ENCODE peak calls at places on chromosomes 11 and 22, in four cellular contexts. One of them, this sample, is unnamed. For H3K4me1, the result is how much of the 10 kb centered on the place peaks cover.

GRCh38 chr11:58276151-58276550 is 8.1 kb upstream of the OR10W1 start:
- DNase-seq in thoracic aorta: no peak
- DNase-seq in body of pancreas: no peak
- DNase-seq in cardiac muscle cell: no peak
- DNase-seq in this sample: no peak

GRCh38 chr11:117928818-117929567 is at the start of gene TMPRSS13:
- DNase-seq in thoracic aorta: no peak
- DNase-seq in body of pancreas: peak
- DNase-seq in cardiac muscle cell: no peak
- DNase-seq in this sample: no peak

GRCh38 chr11:66050581-66051231 is 1.5 kb upstream of the SF3B2 start:
- DNase-seq in thoracic aorta: no peak
- DNase-seq in body of pancreas: no peak
- DNase-seq in cardiac muscle cell: no peak
- DNase-seq in this sample: no peak

GRCh38 chr11:44726278-44727113 is at the start of gene TSPAN18:
- DNase-seq in thoracic aorta: no peak
- DNase-seq in body of pancreas: peak
- DNase-seq in cardiac muscle cell: no peak
- DNase-seq in this sample: no peak

GRCh38 chr11:4522339-4522738 is 22.7 kb upstream of the OR52M1 start:
- DNase-seq in thoracic aorta: no peak
- DNase-seq in body of pancreas: no peak
- DNase-seq in cardiac muscle cell: no peak
- DNase-seq in this sample: no peak

GRCh38 chr11:103529217-103529684 is 420.0 kb downstream of the DYNC2H1 start:
- DNase-seq in thoracic aorta: no peak
- DNase-seq in body of pancreas: no peak
- DNase-seq in cardiac muscle cell: peak
- DNase-seq in this sample: no peak

GRCh38 chr11:37390566-37390965 is 792.5 kb upstream of the RAG2 start:
- DNase-seq in thoracic aorta: no peak
- DNase-seq in body of pancreas: no peak
- DNase-seq in cardiac muscle cell: no peak
- DNase-seq in this sample: no peak

GRCh38 chr11:132792341-132793140 is 739.8 kb downstream of the OPCML start:
- DNase-seq in thoracic aorta: no peak
- DNase-seq in body of pancreas: no peak
- DNase-seq in cardiac muscle cell: no peak
- DNase-seq in this sample: no peak

GRCh38 chr11:10927533-10927932 is 69.7 kb upstream of the ZBED5 start:
- DNase-seq in thoracic aorta: no peak
- DNase-seq in body of pancreas: no peak
- DNase-seq in cardiac muscle cell: no peak
- DNase-seq in this sample: no peak

GRCh38 chr11:82631722-82632630 is 101.7 kb downstream of the FAM181B start:
- DNase-seq in thoracic aorta: no peak
- DNase-seq in body of pancreas: no peak
- DNase-seq in cardiac muscle cell: no peak
- DNase-seq in this sample: no peak

GRCh38 chr22:36796629-36797175 is 20.1 kb downstream of the PVALB start:
- DNase-seq in thoracic aorta: no peak
- DNase-seq in body of pancreas: no peak
- DNase-seq in cardiac muscle cell: no peak
- DNase-seq in this sample: no peak

GRCh38 chr22:43293259-43293658 is 49.9 kb downstream of the SCUBE1 start:
- DNase-seq in thoracic aorta: no peak
- DNase-seq in body of pancreas: no peak
- DNase-seq in cardiac muscle cell: no peak
- DNase-seq in this sample: no peak

GRCh38 chr22:45630436-45630835 is 41.2 kb upstream of the ATXN10 start:
- DNase-seq in thoracic aorta: no peak
- DNase-seq in body of pancreas: no peak
- DNase-seq in cardiac muscle cell: no peak
- DNase-seq in this sample: no peak

GRCh38 chr22:37403267-37403960 is 23.9 kb downstream of the ELFN2 start:
- DNase-seq in thoracic aorta: no peak
- DNase-seq in body of pancreas: no peak
- DNase-seq in cardiac muscle cell: no peak
- DNase-seq in this sample: no peak

GRCh38 chr11:64088159-64089026 is 52.7 kb downstream of the FLRT1 start:
- DNase-seq in thoracic aorta: no peak
- DNase-seq in body of pancreas: no peak
- DNase-seq in cardiac muscle cell: no peak
- DNase-seq in this sample: no peak

GRCh38 chr22:46110215-46110614 is 40.1 kb upstream of the PPARA start:
- DNase-seq in thoracic aorta: no peak
- DNase-seq in body of pancreas: no peak
- DNase-seq in cardiac muscle cell: no peak
- DNase-seq in this sample: no peak

GRCh38 chr11:84261707-84262106 is 975.5 kb upstream of the CCDC90B start:
- DNase-seq in thoracic aorta: no peak
- DNase-seq in body of pancreas: no peak
- DNase-seq in cardiac muscle cell: no peak
- DNase-seq in this sample: no peak

GRCh38 chr11:102955624-102956023 is at the start of gene MMP13:
- DNase-seq in thoracic aorta: no peak
- DNase-seq in body of pancreas: no peak
- DNase-seq in cardiac muscle cell: no peak
- DNase-seq in this sample: no peak

GRCh38 chr11:124882339-124883071 is 15.2 kb downstream of the ROBO4 start:
- DNase-seq in thoracic aorta: no peak
- DNase-seq in body of pancreas: no peak
- DNase-seq in cardiac muscle cell: peak
- DNase-seq in this sample: no peak

GRCh38 chr11:63490551-63491239 is at the start of gene PLAAT5:
- DNase-seq in thoracic aorta: no peak
- DNase-seq in body of pancreas: peak
- DNase-seq in cardiac muscle cell: peak
- DNase-seq in this sample: no peak

GRCh38 chr11:19077965-19078364 is 17.4 kb upstream of the MRGPRX2 start:
- DNase-seq in thoracic aorta: no peak
- DNase-seq in body of pancreas: no peak
- DNase-seq in cardiac muscle cell: no peak
- DNase-seq in this sample: no peak

GRCh38 chr11:19073454-19074415 is 13.2 kb upstream of the MRGPRX2 start:
- DNase-seq in thoracic aorta: no peak
- DNase-seq in body of pancreas: peak
- DNase-seq in cardiac muscle cell: no peak
- DNase-seq in this sample: no peak

GRCh38 chr11:19075636-19076035 is 15.1 kb upstream of the MRGPRX2 start:
- DNase-seq in thoracic aorta: no peak
- DNase-seq in body of pancreas: no peak
- DNase-seq in cardiac muscle cell: no peak
- DNase-seq in this sample: no peak

GRCh38 chr11:19079643-19080440 is 19.3 kb upstream of the MRGPRX2 start:
- DNase-seq in thoracic aorta: no peak
- DNase-seq in body of pancreas: peak
- DNase-seq in cardiac muscle cell: peak
- DNase-seq in this sample: no peak

GRCh38 chr11:19076744-19077589 is 16.4 kb upstream of the MRGPRX2 start:
- DNase-seq in thoracic aorta: no peak
- DNase-seq in body of pancreas: peak
- DNase-seq in cardiac muscle cell: peak
- DNase-seq in this sample: no peak
- TF ChIP-seq CTCF in thoracic aorta: peak
- TF ChIP-seq CTCF in body of pancreas: peak
- TF ChIP-seq CTCF in cardiac muscle cell: peak
- TF ChIP-seq CTCF in this sample: peak

DNA sequence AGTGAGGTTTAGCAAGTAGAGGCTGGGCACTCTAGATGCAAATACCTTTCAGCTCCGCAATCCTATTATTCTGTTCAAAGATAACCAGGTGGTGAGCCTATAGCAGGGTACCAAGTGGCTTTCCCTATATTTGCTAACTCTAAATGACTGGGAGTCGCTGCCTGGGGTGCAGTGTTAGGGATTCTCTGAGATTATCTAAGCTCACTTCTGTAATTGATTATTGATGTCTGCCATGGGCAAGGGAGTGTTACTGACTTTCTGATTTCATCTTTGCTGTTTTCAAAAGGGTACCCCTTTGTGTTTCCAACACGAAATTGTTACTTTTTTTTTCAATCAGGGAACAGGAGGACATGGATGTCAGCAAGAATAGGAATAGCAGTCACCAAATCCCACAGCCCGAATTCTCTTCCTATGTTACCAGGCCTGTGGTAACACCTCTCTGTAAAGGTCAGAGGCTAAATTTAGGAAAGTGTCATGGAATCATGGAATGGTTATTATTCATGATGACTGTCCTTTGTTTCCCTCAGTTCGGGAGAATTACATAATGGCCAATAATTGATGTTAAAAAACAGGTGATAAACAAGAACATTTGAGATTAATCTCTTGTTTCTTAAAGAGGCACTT is 62.6 kb upstream of the CRYBB3 start:
- DNase-seq in thoracic aorta: no peak
- DNase-seq in body of pancreas: no peak
- DNase-seq in cardiac muscle cell: no peak
- DNase-seq in this sample: no peak
- H3K27ac ChIP-seq in thoracic aorta: peak
- H3K27ac ChIP-seq in body of pancreas: peak
- H3K27ac ChIP-seq in cardiac muscle cell: no peak
- H3K27ac ChIP-seq in this sample: no peak

DNA sequence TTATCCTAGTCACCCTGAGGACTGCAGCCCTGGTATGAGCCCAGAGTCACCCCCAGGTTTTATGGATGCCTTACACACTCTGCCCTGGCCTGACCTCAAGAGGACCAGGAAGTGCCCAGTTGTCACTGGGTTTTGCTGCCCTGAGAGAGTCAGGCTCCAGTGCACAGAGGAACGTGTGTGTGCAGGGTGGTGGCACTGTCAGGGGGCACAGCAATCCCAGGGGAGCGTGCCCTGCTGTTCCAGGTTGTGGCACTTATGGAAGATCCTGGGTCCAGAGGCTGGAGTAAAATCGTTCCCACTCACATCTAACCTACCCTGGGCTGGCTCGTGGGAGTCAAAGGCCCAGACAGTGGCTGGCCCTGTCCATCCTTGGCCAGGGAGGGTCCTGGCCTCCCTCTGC is 7.6 kb downstream of the APOBEC3A start:
- DNase-seq in thoracic aorta: no peak
- DNase-seq in body of pancreas: no peak
- DNase-seq in cardiac muscle cell: no peak
- DNase-seq in this sample: no peak
- H3K4me1 ChIP-seq in thoracic aorta: under half
- H3K4me1 ChIP-seq in body of pancreas: under half
- H3K4me1 ChIP-seq in cardiac muscle cell: under half
- H3K4me1 ChIP-seq in this sample: under half

GRCh38 chr11:72005347-72006260 is 6.9 kb downstream of the IL18BP start:
- DNase-seq in thoracic aorta: no peak
- DNase-seq in body of pancreas: no peak
- DNase-seq in cardiac muscle cell: no peak
- DNase-seq in this sample: no peak

GRCh38 chr11:72004515-72005346 is 6.0 kb downstream of the IL18BP start:
- DNase-seq in thoracic aorta: no peak
- DNase-seq in body of pancreas: no peak
- DNase-seq in cardiac muscle cell: no peak
- DNase-seq in this sample: no peak

GRCh38 chr11:72007089-72007476 is 8.4 kb downstream of the IL18BP start:
- DNase-seq in thoracic aorta: no peak
- DNase-seq in body of pancreas: no peak
- DNase-seq in cardiac muscle cell: no peak
- DNase-seq in this sample: no peak

GRCh38 chr11:72007587-72007986 is 8.9 kb downstream of the IL18BP start:
- DNase-seq in thoracic aorta: no peak
- DNase-seq in body of pancreas: no peak
- DNase-seq in cardiac muscle cell: no peak
- DNase-seq in this sample: no peak

GRCh38 chr11:72006309-72007088 is 7.8 kb downstream of the IL18BP start:
- DNase-seq in thoracic aorta: no peak
- DNase-seq in body of pancreas: no peak
- DNase-seq in cardiac muscle cell: no peak
- DNase-seq in this sample: no peak
- TF ChIP-seq CTCF in thoracic aorta: no peak
- TF ChIP-seq CTCF in body of pancreas: no peak
- TF ChIP-seq CTCF in cardiac muscle cell: no peak
- TF ChIP-seq CTCF in this sample: no peak

GRCh38 chr11:73343076-73343833 is 32.9 kb upstream of the RELT start:
- DNase-seq in thoracic aorta: no peak
- DNase-seq in body of pancreas: no peak
- DNase-seq in cardiac muscle cell: no peak
- DNase-seq in this sample: no peak
- H3K27ac ChIP-seq in thoracic aorta: peak
- H3K27ac ChIP-seq in body of pancreas: no peak
- H3K27ac ChIP-seq in cardiac muscle cell: no peak
- H3K27ac ChIP-seq in this sample: no peak

GRCh38 chr22:29309332-29310064 is 3.0 kb downstream of the GAS2L1 start:
- DNase-seq in thoracic aorta: no peak
- DNase-seq in body of pancreas: peak
- DNase-seq in cardiac muscle cell: no peak
- DNase-seq in this sample: no peak
- H3K4me1 ChIP-seq in thoracic aorta: under half
- H3K4me1 ChIP-seq in body of pancreas: half or more
- H3K4me1 ChIP-seq in cardiac muscle cell: under half
- H3K4me1 ChIP-seq in this sample: half or more

DNA sequence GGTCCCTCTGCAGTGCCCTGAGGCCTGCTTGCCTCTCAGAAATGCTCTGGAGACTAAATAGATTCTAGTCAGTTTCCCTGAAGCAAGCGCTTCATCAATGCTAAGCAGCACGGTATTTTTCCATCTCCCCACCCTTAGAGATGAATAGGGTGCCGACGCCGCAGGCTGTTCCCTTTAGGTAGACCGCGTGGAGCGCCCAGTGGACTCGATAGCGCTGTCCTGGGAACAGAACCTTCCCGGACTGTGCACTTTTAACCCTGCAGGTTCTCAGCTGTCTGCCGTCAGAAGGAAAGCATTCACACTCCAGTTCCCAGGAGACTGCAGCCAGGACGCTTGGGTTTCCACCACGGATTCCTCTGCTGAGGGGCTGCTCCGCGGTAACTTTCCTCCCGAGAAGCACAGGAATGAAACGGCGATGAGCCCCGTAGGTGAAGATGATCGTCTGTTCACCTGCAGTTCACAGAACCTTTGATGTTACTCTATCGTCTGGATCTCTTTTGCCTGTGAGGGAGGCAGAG is 9.1 kb upstream of the KCNJ1 start:
- DNase-seq in thoracic aorta: no peak
- DNase-seq in body of pancreas: no peak
- DNase-seq in cardiac muscle cell: no peak
- DNase-seq in this sample: no peak
- TF ChIP-seq CTCF in thoracic aorta: no peak
- TF ChIP-seq CTCF in body of pancreas: no peak
- TF ChIP-seq CTCF in cardiac muscle cell: no peak
- TF ChIP-seq CTCF in this sample: no peak

DNA sequence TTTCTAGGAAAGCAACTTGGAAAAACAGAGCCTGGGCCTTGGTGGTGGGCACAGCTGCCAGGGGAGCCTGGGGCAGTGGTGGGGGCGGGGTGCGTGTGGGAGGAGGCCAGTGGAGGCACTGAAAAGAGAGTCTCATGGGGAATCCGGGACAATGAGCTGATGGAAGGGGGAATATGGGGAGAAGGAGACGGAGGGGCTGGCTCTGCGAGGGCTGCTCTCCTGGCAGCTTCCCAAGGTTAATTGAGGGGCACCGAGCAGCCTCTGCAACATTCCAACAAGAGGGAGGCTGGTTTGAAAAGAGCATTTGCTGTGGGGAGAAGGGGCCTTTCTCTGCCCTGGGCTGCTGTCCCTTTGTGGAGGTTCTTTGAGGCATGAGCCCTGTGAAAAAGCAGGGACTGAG is 9.4 kb upstream of the IGSF9B start:
- DNase-seq in thoracic aorta: no peak
- DNase-seq in body of pancreas: no peak
- DNase-seq in cardiac muscle cell: no peak
- DNase-seq in this sample: no peak
- H3K27ac ChIP-seq in thoracic aorta: no peak
- H3K27ac ChIP-seq in body of pancreas: no peak
- H3K27ac ChIP-seq in cardiac muscle cell: no peak
- H3K27ac ChIP-seq in this sample: no peak

GRCh38 chr22:23237201-23237798 is 57.0 kb downstream of the BCR start:
- DNase-seq in thoracic aorta: no peak
- DNase-seq in body of pancreas: peak
- DNase-seq in cardiac muscle cell: peak
- DNase-seq in this sample: no peak
- H3K4me1 ChIP-seq in thoracic aorta: under half
- H3K4me1 ChIP-seq in body of pancreas: under half
- H3K4me1 ChIP-seq in cardiac muscle cell: under half
- H3K4me1 ChIP-seq in this sample: under half